ENCODE peak calls at places on chromosomes 7 and 10, in five cellular contexts. One of them, this sample, is unnamed.
A peak's percentile ranks its signal among the peaks of the same experiment; 100 is the strongest.

GRCh38 chr7:19464241-19464640 is 244.6 kb downstream of the POLR1F start:
- DNase-seq in bronchial epithelial cell: no peak
- DNase-seq in CD4-positive, alpha-beta T cell: no peak
- DNase-seq in heart left ventricle: no peak
- DNase-seq in HFFc6: no peak
- DNase-seq in this sample: no peak

GRCh38 chr7:115831371-115831770 is 199.2 kb downstream of the TFEC start:
- DNase-seq in heart left ventricle: no peak
- DNase-seq in bronchial epithelial cell: no peak
- DNase-seq in HFFc6: no peak
- DNase-seq in CD4-positive, alpha-beta T cell: no peak
- DNase-seq in this sample: no peak

GRCh38 chr7:30923009-30923773 is 11.5 kb downstream of the AQP1 start:
- DNase-seq in HFFc6: no peak
- DNase-seq in CD4-positive, alpha-beta T cell: no peak
- DNase-seq in heart left ventricle: no peak
- DNase-seq in bronchial epithelial cell: no peak
- DNase-seq in this sample: peak; percentile 6

GRCh38 chr7:69775231-69775771 is 177.0 kb downstream of the AUTS2 start:
- DNase-seq in HFFc6: no peak
- DNase-seq in heart left ventricle: peak; percentile 48
- DNase-seq in CD4-positive, alpha-beta T cell: no peak
- DNase-seq in bronchial epithelial cell: peak; percentile 21
- DNase-seq in this sample: no peak

GRCh38 chr7:4714161-4714700 is 32.1 kb downstream of the FOXK1 start:
- DNase-seq in heart left ventricle: no peak
- DNase-seq in HFFc6: no peak
- DNase-seq in CD4-positive, alpha-beta T cell: no peak
- DNase-seq in bronchial epithelial cell: no peak
- DNase-seq in this sample: no peak

GRCh38 chr10:96840841-96841518 is 8.9 kb downstream of the LCOR start:
- DNase-seq in heart left ventricle: no peak
- DNase-seq in bronchial epithelial cell: peak; percentile 89
- DNase-seq in CD4-positive, alpha-beta T cell: no peak
- DNase-seq in HFFc6: peak; percentile 38
- DNase-seq in this sample: no peak

GRCh38 chr10:92845926-92846325 is 2.4 kb upstream of the EXOC6 start:
- DNase-seq in bronchial epithelial cell: no peak
- DNase-seq in heart left ventricle: no peak
- DNase-seq in HFFc6: no peak
- DNase-seq in CD4-positive, alpha-beta T cell: no peak
- DNase-seq in this sample: no peak

GRCh38 chr10:101602767-101603398 is 14.8 kb downstream of the DPCD start:
- DNase-seq in bronchial epithelial cell: peak; percentile 60
- DNase-seq in HFFc6: peak; percentile 82
- DNase-seq in CD4-positive, alpha-beta T cell: peak; percentile 48
- DNase-seq in heart left ventricle: peak; percentile 57
- DNase-seq in this sample: peak; percentile 70

GRCh38 chr10:24901686-24902399 is 50.6 kb downstream of the PRTFDC1 start:
- DNase-seq in heart left ventricle: peak; percentile 33
- DNase-seq in bronchial epithelial cell: peak; percentile 97
- DNase-seq in CD4-positive, alpha-beta T cell: no peak
- DNase-seq in HFFc6: peak; percentile 94
- DNase-seq in this sample: peak; percentile 25

GRCh38 chr7:142542938-142543337 is 206.3 kb upstream of the PRSS1 start:
- DNase-seq in heart left ventricle: no peak
- DNase-seq in CD4-positive, alpha-beta T cell: no peak
- DNase-seq in HFFc6: peak; percentile 36
- DNase-seq in bronchial epithelial cell: no peak
- DNase-seq in this sample: no peak

GRCh38 chr10:24519950-24520349 is 203.7 kb downstream of the ARHGAP21 start:
- DNase-seq in bronchial epithelial cell: no peak
- DNase-seq in heart left ventricle: no peak
- DNase-seq in HFFc6: no peak
- DNase-seq in CD4-positive, alpha-beta T cell: peak; percentile 29
- DNase-seq in this sample: no peak

GRCh38 chr10:79274279-79275104 is 72.8 kb upstream of the PPIF start:
- DNase-seq in heart left ventricle: peak; percentile 87
- DNase-seq in bronchial epithelial cell: no peak
- DNase-seq in HFFc6: peak; percentile 45
- DNase-seq in CD4-positive, alpha-beta T cell: no peak
- DNase-seq in this sample: no peak

GRCh38 chr7:1459930-1460756 is 873 bp upstream of the MICALL2 start:
- DNase-seq in heart left ventricle: no peak
- DNase-seq in HFFc6: no peak
- DNase-seq in CD4-positive, alpha-beta T cell: no peak
- DNase-seq in bronchial epithelial cell: peak; percentile 61
- DNase-seq in this sample: no peak

GRCh38 chr10:78335691-78336401 is 302.2 kb downstream of the RPS24 start:
- DNase-seq in HFFc6: peak; percentile 49
- DNase-seq in CD4-positive, alpha-beta T cell: no peak
- DNase-seq in bronchial epithelial cell: no peak
- DNase-seq in heart left ventricle: peak; percentile 59
- DNase-seq in this sample: no peak

GRCh38 chr7:97118306-97118917 is 914 bp downstream of the SDHAF3 start:
- DNase-seq in heart left ventricle: no peak
- DNase-seq in CD4-positive, alpha-beta T cell: no peak
- DNase-seq in HFFc6: no peak
- DNase-seq in bronchial epithelial cell: no peak
- DNase-seq in this sample: no peak

GRCh38 chr10:73810735-73811465 is 498 bp downstream of the NDST2 start:
- DNase-seq in heart left ventricle: peak; percentile 47
- DNase-seq in bronchial epithelial cell: peak; percentile 8
- DNase-seq in CD4-positive, alpha-beta T cell: peak; percentile 68
- DNase-seq in HFFc6: no peak
- DNase-seq in this sample: no peak

GRCh38 chr10:130065251-130065650 is 45.4 kb downstream of the C10orf143 start:
- DNase-seq in bronchial epithelial cell: no peak
- DNase-seq in HFFc6: no peak
- DNase-seq in CD4-positive, alpha-beta T cell: no peak
- DNase-seq in heart left ventricle: no peak
- DNase-seq in this sample: no peak

GRCh38 chr10:32104181-32104580 is 48.0 kb upstream of the KIF5B start:
- DNase-seq in heart left ventricle: no peak
- DNase-seq in HFFc6: no peak
- DNase-seq in bronchial epithelial cell: no peak
- DNase-seq in CD4-positive, alpha-beta T cell: no peak
- DNase-seq in this sample: no peak

GRCh38 chr10:88901610-88902327 is 21.7 kb downstream of the STAMBPL1 start:
- DNase-seq in HFFc6: peak; percentile 43
- DNase-seq in bronchial epithelial cell: no peak
- DNase-seq in CD4-positive, alpha-beta T cell: no peak
- DNase-seq in heart left ventricle: no peak
- DNase-seq in this sample: no peak

GRCh38 chr10:99325261-99325660 is 3.9 kb upstream of the CNNM1 start:
- DNase-seq in CD4-positive, alpha-beta T cell: no peak
- DNase-seq in heart left ventricle: no peak
- DNase-seq in HFFc6: peak; percentile 13
- DNase-seq in bronchial epithelial cell: no peak
- DNase-seq in this sample: no peak

GRCh38 chr7:89064831-89065230 is 269.3 kb upstream of the TEX47 start:
- DNase-seq in CD4-positive, alpha-beta T cell: no peak
- DNase-seq in HFFc6: no peak
- DNase-seq in bronchial epithelial cell: no peak
- DNase-seq in heart left ventricle: no peak
- DNase-seq in this sample: no peak

GRCh38 chr10:104029528-104029875 is 56.2 kb downstream of the COL17A1 start:
- DNase-seq in bronchial epithelial cell: no peak
- DNase-seq in heart left ventricle: peak; percentile 89
- DNase-seq in CD4-positive, alpha-beta T cell: no peak
- DNase-seq in HFFc6: no peak
- DNase-seq in this sample: no peak

GRCh38 chr7:17266559-17266958 is 31.9 kb upstream of the AHR start:
- DNase-seq in HFFc6: no peak
- DNase-seq in heart left ventricle: no peak
- DNase-seq in bronchial epithelial cell: no peak
- DNase-seq in CD4-positive, alpha-beta T cell: no peak
- DNase-seq in this sample: no peak

GRCh38 chr7:129213828-129214227 is 11.0 kb upstream of the AHCYL2 start:
- DNase-seq in HFFc6: peak; percentile 15
- DNase-seq in CD4-positive, alpha-beta T cell: no peak
- DNase-seq in heart left ventricle: no peak
- DNase-seq in bronchial epithelial cell: no peak
- DNase-seq in this sample: no peak
- TF ChIP-seq CTCF in HFFc6: peak; percentile 22
- TF ChIP-seq CTCF in CD4-positive, alpha-beta T cell: no peak
- TF ChIP-seq CTCF in heart left ventricle: no peak
- TF ChIP-seq CTCF in bronchial epithelial cell: peak; percentile 19
- TF ChIP-seq CTCF in this sample: no peak

DNA sequence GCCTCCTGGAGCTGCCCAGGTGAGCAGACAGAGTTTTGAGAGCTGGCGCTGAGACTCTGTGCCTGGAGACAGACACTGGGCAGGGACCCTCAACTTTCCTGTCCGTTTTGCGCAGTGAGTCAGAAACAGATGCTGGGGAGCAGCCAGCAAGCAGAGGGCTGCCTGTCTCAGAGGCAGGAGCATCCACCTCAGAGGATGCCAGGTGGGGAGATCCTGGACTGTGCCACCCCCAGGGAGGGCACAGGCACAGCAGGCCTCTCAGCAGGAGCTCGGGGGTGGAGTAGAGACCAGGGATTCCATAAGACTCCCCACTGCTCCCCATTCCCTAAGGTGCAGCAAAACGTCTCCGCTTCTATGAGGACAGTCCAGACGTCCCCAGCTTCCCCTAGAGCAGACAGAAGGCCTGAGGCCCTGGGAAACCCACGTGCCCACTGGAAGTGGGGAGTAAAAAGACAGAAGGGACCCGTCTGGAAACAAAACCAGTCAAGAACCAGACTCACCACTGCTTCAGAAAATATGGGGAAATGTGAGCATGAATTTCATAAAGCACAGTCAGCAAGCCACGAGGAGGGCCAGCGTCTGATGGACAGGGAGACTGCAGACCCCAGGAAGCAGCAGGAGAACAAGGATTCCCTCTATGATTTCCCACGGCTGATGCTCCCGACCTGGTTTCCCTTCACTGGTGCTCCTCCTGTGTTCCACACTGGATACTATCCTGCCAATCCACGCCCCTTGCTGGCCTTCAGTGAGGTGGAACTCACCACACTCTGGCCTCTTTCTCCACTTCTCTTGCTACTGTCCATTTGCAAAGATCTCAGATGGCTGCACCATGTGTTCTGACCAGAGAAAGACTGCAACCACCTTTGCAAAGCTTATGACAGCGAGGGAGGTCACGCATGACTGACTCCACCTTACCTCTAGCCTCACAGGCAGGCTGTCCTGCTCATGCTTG is 151.3 kb upstream of the FAM20C start:
- DNase-seq in HFFc6: no peak
- DNase-seq in heart left ventricle: peak; percentile 13
- DNase-seq in bronchial epithelial cell: no peak
- DNase-seq in CD4-positive, alpha-beta T cell: no peak
- DNase-seq in this sample: no peak
- TF ChIP-seq CTCF in HFFc6: no peak
- TF ChIP-seq CTCF in heart left ventricle: no peak
- TF ChIP-seq CTCF in bronchial epithelial cell: no peak
- TF ChIP-seq CTCF in CD4-positive, alpha-beta T cell: no peak
- TF ChIP-seq CTCF in this sample: no peak

GRCh38 chr7:15524077-15524476 is 37.7 kb downstream of the AGMO start:
- DNase-seq in bronchial epithelial cell: no peak
- DNase-seq in heart left ventricle: no peak
- DNase-seq in CD4-positive, alpha-beta T cell: no peak
- DNase-seq in HFFc6: no peak
- DNase-seq in this sample: no peak
- TF ChIP-seq CTCF in bronchial epithelial cell: no peak
- TF ChIP-seq CTCF in heart left ventricle: no peak
- TF ChIP-seq CTCF in CD4-positive, alpha-beta T cell: no peak
- TF ChIP-seq CTCF in HFFc6: peak; percentile 59
- TF ChIP-seq CTCF in this sample: no peak

GRCh38 chr7:40761757-40762342 is 627.0 kb downstream of the SUGCT start:
- DNase-seq in bronchial epithelial cell: peak; percentile 7
- DNase-seq in CD4-positive, alpha-beta T cell: no peak
- DNase-seq in HFFc6: no peak
- DNase-seq in heart left ventricle: no peak
- DNase-seq in this sample: no peak
- TF ChIP-seq CTCF in bronchial epithelial cell: peak; percentile 18
- TF ChIP-seq CTCF in CD4-positive, alpha-beta T cell: no peak
- TF ChIP-seq CTCF in HFFc6: no peak
- TF ChIP-seq CTCF in heart left ventricle: no peak
- TF ChIP-seq CTCF in this sample: no peak

GRCh38 chr10:44030132-44030531 is 354.8 kb downstream of the CXCL12 start:
- DNase-seq in HFFc6: no peak
- DNase-seq in CD4-positive, alpha-beta T cell: peak; percentile 14
- DNase-seq in bronchial epithelial cell: no peak
- DNase-seq in heart left ventricle: peak; percentile 8
- DNase-seq in this sample: no peak
- TF ChIP-seq CTCF in HFFc6: no peak
- TF ChIP-seq CTCF in CD4-positive, alpha-beta T cell: no peak
- TF ChIP-seq CTCF in bronchial epithelial cell: no peak
- TF ChIP-seq CTCF in heart left ventricle: peak; percentile 35
- TF ChIP-seq CTCF in this sample: no peak

GRCh38 chr10:43377393-43377883 is 6.0 kb downstream of the FXYD4 start:
- DNase-seq in HFFc6: no peak
- DNase-seq in CD4-positive, alpha-beta T cell: no peak
- DNase-seq in bronchial epithelial cell: peak; percentile 28
- DNase-seq in heart left ventricle: no peak
- DNase-seq in this sample: no peak

GRCh38 chr10:43383204-43383971 is 12.0 kb downstream of the FXYD4 start:
- DNase-seq in heart left ventricle: no peak
- DNase-seq in HFFc6: no peak
- DNase-seq in bronchial epithelial cell: peak; percentile 49
- DNase-seq in CD4-positive, alpha-beta T cell: no peak
- DNase-seq in this sample: no peak

GRCh38 chr10:43376828-43377227 is 5.4 kb downstream of the FXYD4 start:
- DNase-seq in HFFc6: no peak
- DNase-seq in bronchial epithelial cell: no peak
- DNase-seq in CD4-positive, alpha-beta T cell: no peak
- DNase-seq in heart left ventricle: no peak
- DNase-seq in this sample: no peak

GRCh38 chr10:43384252-43385221 is 13.1 kb downstream of the FXYD4 start:
- DNase-seq in bronchial epithelial cell: no peak
- DNase-seq in heart left ventricle: no peak
- DNase-seq in CD4-positive, alpha-beta T cell: no peak
- DNase-seq in HFFc6: no peak
- DNase-seq in this sample: no peak

DNA sequence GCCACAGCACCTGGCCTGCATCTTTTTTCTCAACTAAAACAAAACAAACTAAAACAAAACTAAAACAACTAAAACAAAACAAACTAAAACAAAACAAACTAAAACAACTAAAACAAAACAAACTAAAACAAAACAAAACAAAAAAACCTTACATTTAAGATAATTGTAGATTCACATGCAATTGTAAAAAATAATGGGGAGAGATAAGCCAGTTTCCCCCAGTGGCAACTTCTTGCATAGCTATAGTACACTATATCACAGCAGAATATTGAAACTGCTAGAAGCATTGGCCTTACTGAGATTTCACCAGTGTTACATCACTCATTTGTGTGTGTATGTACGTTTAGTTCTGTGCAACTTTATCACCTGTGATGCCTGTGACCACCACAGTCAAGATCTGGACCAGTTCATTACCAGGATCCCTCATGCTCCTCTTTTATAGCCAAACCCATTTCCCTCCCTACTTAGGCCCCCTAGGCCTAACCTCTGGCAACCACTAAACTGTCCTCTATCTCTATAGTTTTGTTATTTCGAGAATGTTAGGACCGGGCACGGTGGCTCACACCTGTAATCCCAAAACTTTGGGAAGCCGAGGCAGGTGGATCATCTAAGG is 9.3 kb downstream of the FXYD4 start:
- DNase-seq in heart left ventricle: no peak
- DNase-seq in CD4-positive, alpha-beta T cell: no peak
- DNase-seq in HFFc6: no peak
- DNase-seq in bronchial epithelial cell: no peak
- DNase-seq in this sample: no peak
- TF ChIP-seq CTCF in heart left ventricle: no peak
- TF ChIP-seq CTCF in CD4-positive, alpha-beta T cell: no peak
- TF ChIP-seq CTCF in HFFc6: peak; percentile 55
- TF ChIP-seq CTCF in bronchial epithelial cell: peak; percentile 12
- TF ChIP-seq CTCF in this sample: no peak

This sample was measured in D721Med.